ENCODE peak calls at places on chromosomes 6 and 20, in seven cellular contexts. G is H9, H is neuronal stem cell, A is IMR-90, N is mesendoderm, X is H1, K is trophoblast cell. T is an unnamed sample. For H3K79me1 and H3K4me1, the result is how much of the 10 kb centered on the place peaks cover.

GRCh38 chr6:3239110-3239830 is 11.8 kb upstream of the TUBB2B start:
- DNase-seq in G (peak), H (no peak), A (no peak), N (peak), X (no peak), K (no peak), T (no peak)

GRCh38 chr6:13766201-13766634 is 48.1 kb downstream of the MCUR1 start:
- DNase-seq in G (no peak), H (no peak), A (peak), N (no peak), X (no peak), K (no peak), T (peak)

GRCh38 chr6:158818580-158819212 is 472 bp downstream of the EZR start:
- DNase-seq in G (peak), H (peak), A (peak), N (peak), X (peak), K (peak), T (peak)

GRCh38 chr20:63344616-63345327 is 16.4 kb downstream of the CHRNA4 start:
- DNase-seq in G (no peak), H (no peak), A (no peak), N (no peak), X (no peak), K (no peak), T (no peak)

GRCh38 chr6:3625980-3626533 is 125.5 kb downstream of the PXDC1 start:
- DNase-seq in G (no peak), H (no peak), A (no peak), N (no peak), X (peak), K (no peak), T (no peak)

GRCh38 chr20:646107-646867 is 6.7 kb downstream of the SRXN1 start:
- DNase-seq in G (no peak), H (no peak), A (no peak), N (no peak), X (no peak), K (peak), T (no peak)

GRCh38 chr6:15434823-15435380 is 189.0 kb downstream of the JARID2 start:
- DNase-seq in G (no peak), H (no peak), A (no peak), N (no peak), X (no peak), K (no peak), T (no peak)

GRCh38 chr20:63740501-63741353 is 1.2 kb downstream of the SLC2A4RG start:
- DNase-seq in G (peak), H (peak), A (peak), N (peak), X (peak), K (peak), T (peak)

GRCh38 chr6:91276315-91276714 is 689.4 kb upstream of the MAP3K7 start:
- DNase-seq in G (no peak), H (no peak), A (peak), N (peak), X (no peak), K (no peak), T (peak)

GRCh38 chr6:31826793-31827285 is 699 bp upstream of the HSPA1B start:
- DNase-seq in G (peak), H (no peak), A (no peak), N (no peak), X (peak), K (no peak), T (no peak)

GRCh38 chr6:42860481-42860880 is 18.9 kb upstream of the RPL7L1 start:
- DNase-seq in G (no peak), H (no peak), A (no peak), N (no peak), X (no peak), K (no peak), T (no peak)

GRCh38 chr20:3560162-3560561 is 89.3 kb downstream of the ATRN start:
- DNase-seq in G (no peak), H (no peak), A (no peak), N (no peak), X (no peak), K (no peak), T (no peak)

GRCh38 chr6:10310826-10311225 is 104.0 kb downstream of the TFAP2A start:
- DNase-seq in G (no peak), H (no peak), A (no peak), N (no peak), X (no peak), K (no peak), T (no peak)

GRCh38 chr6:169099411-169100202 is 154.0 kb downstream of the THBS2 start:
- DNase-seq in G (peak), H (no peak), A (peak), N (peak), X (peak), K (peak), T (no peak)

GRCh38 chr6:67630146-67630545 is 1004.9 kb upstream of the ADGRB3 start:
- DNase-seq in G (no peak), H (no peak), A (peak), N (peak), X (no peak), K (no peak), T (peak)

GRCh38 chr20:17304785-17305184 is 77.9 kb downstream of the PCSK2 start:
- DNase-seq in G (no peak), H (no peak), A (no peak), N (no peak), X (no peak), K (no peak), T (no peak)

GRCh38 chr6:150175611-150176151 is 32.8 kb downstream of the PPP1R14C start:
- DNase-seq in G (no peak), H (no peak), A (no peak), N (no peak), X (no peak), K (no peak), T (no peak)

GRCh38 chr6:119339941-119340456 is 9.6 kb downstream of the MAN1A1 start:
- DNase-seq in G (no peak), H (no peak), A (no peak), N (no peak), X (no peak), K (peak), T (peak)

GRCh38 chr20:58251979-58252591 is 23.6 kb upstream of the ANKRD60 start:
- DNase-seq in G (no peak), H (no peak), A (peak), N (peak), X (no peak), K (peak), T (peak)

GRCh38 chr6:11271637-11272036 is 39.2 kb upstream of the NEDD9 start:
- DNase-seq in G (no peak), H (no peak), A (peak), N (no peak), X (no peak), K (no peak), T (peak)

GRCh38 chr6:170087946-170088348 is 202.9 kb downstream of the DLL1 start:
- DNase-seq in G (peak), H (no peak), A (no peak), N (no peak), X (peak), K (no peak), T (no peak)

GRCh38 chr6:62978920-62979319 is 232.3 kb upstream of the FKBP1C start:
- DNase-seq in G (no peak), H (no peak), A (no peak), N (no peak), X (no peak), K (no peak), T (no peak)

GRCh38 chr6:30091577-30092381 is 16.2 kb upstream of the RNF39 start:
- DNase-seq in G (peak), H (no peak), A (peak), N (peak), X (no peak), K (peak), T (peak)

GRCh38 chr6:14366880-14367279 is 249.3 kb downstream of the CD83 start:
- DNase-seq in G (no peak), H (no peak), A (no peak), N (peak), X (no peak), K (no peak), T (no peak)

GRCh38 chr6:44275271-44275748 is 5.1 kb downstream of the TMEM151B start:
- DNase-seq in G (no peak), H (no peak), A (no peak), N (no peak), X (no peak), K (no peak), T (no peak)

GRCh38 chr20:63708301-63709148 is 686 bp downstream of the ZGPAT start:
- DNase-seq in G (peak), H (no peak), A (no peak), N (no peak), X (peak), K (no peak), T (no peak)

GRCh38 chr20:8424010-8424409 is 291.9 kb downstream of the PLCB1 start:
- DNase-seq in G (no peak), H (no peak), A (peak), N (no peak), X (no peak), K (no peak), T (peak)

GRCh38 chr20:57032847-57033246 is 233.6 kb downstream of the BMP7 start:
- DNase-seq in G (no peak), H (no peak), A (no peak), N (no peak), X (no peak), K (no peak), T (no peak)

GRCh38 chr20:21503345-21503744 is 10.5 kb downstream of the NKX2-2 start:
- DNase-seq in G (no peak), H (no peak), A (peak), N (no peak), X (no peak), K (no peak), T (no peak)

GRCh38 chr20:19277381-19277780 is 64.9 kb downstream of the SLC24A3 start:
- DNase-seq in G (no peak), H (no peak), A (no peak), N (no peak), X (no peak), K (no peak), T (no peak)

GRCh38 chr6:45901777-45902650 is 113.6 kb downstream of the CLIC5 start:
- DNase-seq in G (no peak), H (no peak), A (no peak), N (no peak), X (no peak), K (no peak), T (no peak)
- H3K79me1 ChIP-seq in G (under half), H (under half), A (under half), N (under half), X (under half), K (under half), T (under half)

GRCh38 chr6:146028835-146029572 is at the start of gene GRM1:
- DNase-seq in G (peak), H (no peak), A (no peak), N (no peak), X (peak), K (no peak), T (no peak)

GRCh38 chr6:146026873-146027272 is 2.0 kb upstream of the GRM1 start:
- DNase-seq in G (no peak), H (no peak), A (no peak), N (peak), X (no peak), K (no peak), T (no peak)

GRCh38 chr6:146027586-146028249 is 1.1 kb upstream of the GRM1 start:
- DNase-seq in G (peak), H (peak), A (no peak), N (peak), X (peak), K (no peak), T (no peak)

GRCh38 chr6:146029573-146030184 is 817 bp downstream of the GRM1 start:
- DNase-seq in G (no peak), H (no peak), A (no peak), N (no peak), X (no peak), K (no peak), T (no peak)

DNA sequence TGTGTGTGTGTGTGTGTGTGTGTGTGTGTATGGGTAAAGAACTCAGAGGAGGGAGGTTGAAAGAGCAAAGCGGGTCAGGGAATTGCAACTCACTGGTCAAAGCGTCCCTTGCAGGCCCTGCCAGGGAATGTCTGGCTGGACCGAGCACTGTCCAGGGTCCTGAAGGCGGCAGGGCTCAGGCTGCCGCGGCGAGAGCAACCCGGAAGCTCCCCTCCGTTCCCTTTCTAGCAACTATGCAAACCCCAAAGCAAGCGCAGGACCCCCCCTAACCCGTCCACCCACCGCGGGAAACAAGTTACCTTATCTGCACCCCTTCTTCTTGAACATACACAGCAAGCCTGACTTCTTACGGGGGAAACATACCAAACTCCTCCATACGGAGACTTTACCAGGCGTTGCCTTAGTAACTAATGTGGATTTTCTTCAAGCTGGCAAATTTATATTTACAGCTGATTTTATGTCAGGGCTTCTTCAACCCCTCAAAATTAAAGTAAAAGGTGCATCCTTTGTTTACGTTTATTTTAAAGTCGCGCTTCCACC is 542 bp upstream of the GRM1 start:
- DNase-seq in G (peak), H (peak), A (peak), N (peak), X (peak), K (peak), T (peak)
- H2AK5ac ChIP-seq in G (no peak), H (no peak), A (no peak), N (no peak), X (no peak), K (no peak), T (no peak)

GRCh38 chr6:134020543-134020942 is 31.9 kb downstream of the SLC2A12 start:
- DNase-seq in G (no peak), H (no peak), A (no peak), N (no peak), X (no peak), K (no peak), T (no peak)
- H3K4me1 ChIP-seq in G (under half), H (under half), A (under half), N (under half), X (under half), K (under half), T (under half)

GRCh38 chr20:51237278-51237677 is 214.4 kb upstream of the KCNG1 start:
- DNase-seq in G (no peak), H (no peak), A (peak), N (no peak), X (no peak), K (no peak), T (peak)

GRCh38 chr20:51233345-51233744 is 210.4 kb upstream of the KCNG1 start:
- DNase-seq in G (no peak), H (no peak), A (no peak), N (no peak), X (no peak), K (no peak), T (no peak)

GRCh38 chr20:51238675-51239305 is 215.9 kb upstream of the KCNG1 start:
- DNase-seq in G (no peak), H (no peak), A (no peak), N (no peak), X (no peak), K (no peak), T (no peak)

GRCh38 chr20:51236396-51236795 is 213.5 kb upstream of the KCNG1 start:
- DNase-seq in G (no peak), H (no peak), A (peak), N (no peak), X (no peak), K (no peak), T (no peak)

DNA sequence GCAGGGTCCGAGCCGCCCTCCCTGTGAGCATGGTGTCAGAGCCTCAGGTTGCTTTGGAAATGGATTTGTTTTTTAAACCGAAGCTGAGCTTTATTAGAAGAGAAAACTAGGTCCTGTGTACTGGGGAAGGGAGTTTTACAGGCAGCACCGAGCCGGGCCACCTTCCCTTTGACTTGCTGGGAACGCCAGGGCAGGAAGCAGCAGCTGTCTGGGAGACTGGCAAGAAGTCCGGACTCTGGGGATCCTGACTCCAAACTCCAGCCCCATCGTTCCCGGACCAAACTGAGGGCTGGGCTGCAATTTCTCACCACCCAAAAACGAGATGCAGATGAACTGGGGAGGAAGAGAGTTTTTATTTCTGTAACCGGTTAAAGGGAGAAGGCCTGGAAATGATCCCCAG is 214.9 kb upstream of the KCNG1 start:
- DNase-seq in G (no peak), H (no peak), A (no peak), N (no peak), X (no peak), K (no peak), T (no peak)
- H3K79me1 ChIP-seq in G (under half), H (under half), A (under half), N (under half), X (under half), K (under half), T (under half)

GRCh38 chr20:9775176-9775575 is 63.7 kb downstream of the PAK5 start:
- DNase-seq in G (no peak), H (no peak), A (no peak), N (no peak), X (no peak), K (no peak), T (no peak)
- H2AK5ac ChIP-seq in G (no peak), H (no peak), A (no peak), N (no peak), X (no peak), K (no peak), T (no peak)

GRCh38 chr20:24802286-24802820 is 146.7 kb upstream of the CST7 start:
- DNase-seq in G (no peak), H (no peak), A (no peak), N (no peak), X (no peak), K (no peak), T (no peak)
- H3K4me1 ChIP-seq in G (under half), H (under half), A (under half), N (under half), X (under half), K (under half), T (under half)

GRCh38 chr20:38920411-38920810 is 5.8 kb upstream of the FAM83D start:
- DNase-seq in G (no peak), H (no peak), A (no peak), N (no peak), X (no peak), K (no peak), T (no peak)
- H3K79me1 ChIP-seq in G (under half), H (under half), A (under half), N (under half), X (under half), K (under half), T (under half)

GRCh38 chr6:123588546-123588895 is 48.2 kb downstream of the TRDN start:
- DNase-seq in G (no peak), H (no peak), A (no peak), N (no peak), X (no peak), K (peak), T (no peak)

GRCh38 chr6:123589317-123589716 is 47.4 kb downstream of the TRDN start:
- DNase-seq in G (no peak), H (no peak), A (no peak), N (no peak), X (no peak), K (no peak), T (no peak)

GRCh38 chr6:123592426-123592825 is 44.3 kb downstream of the TRDN start:
- DNase-seq in G (no peak), H (no peak), A (no peak), N (no peak), X (no peak), K (no peak), T (no peak)

GRCh38 chr6:123587838-123588545 is 48.8 kb downstream of the TRDN start:
- DNase-seq in G (peak), H (no peak), A (no peak), N (peak), X (no peak), K (peak), T (no peak)

DNA sequence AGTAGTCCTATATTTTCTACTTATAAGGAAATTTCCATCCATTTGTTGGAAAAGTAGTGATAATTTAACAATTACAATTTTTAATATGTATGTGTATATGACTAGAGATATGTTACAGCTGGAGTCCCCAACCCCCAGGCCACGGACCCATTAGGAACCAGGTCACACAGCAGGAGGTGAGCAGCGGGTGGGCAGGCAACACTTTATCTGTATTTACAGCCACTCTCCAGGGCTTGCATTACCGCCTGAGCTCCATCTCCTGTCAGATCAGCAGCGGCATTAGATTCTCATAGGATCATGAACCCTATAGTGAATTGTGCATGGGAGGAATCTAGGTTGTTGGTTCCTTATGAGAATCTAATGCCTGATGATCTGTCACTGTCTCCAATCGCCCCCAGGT is 46.8 kb downstream of the TRDN start:
- DNase-seq in G (no peak), H (no peak), A (no peak), N (peak), X (no peak), K (no peak), T (no peak)
- H2AK5ac ChIP-seq in G (no peak), H (no peak), A (no peak), N (no peak), X (no peak), K (no peak), T (no peak)

DNA sequence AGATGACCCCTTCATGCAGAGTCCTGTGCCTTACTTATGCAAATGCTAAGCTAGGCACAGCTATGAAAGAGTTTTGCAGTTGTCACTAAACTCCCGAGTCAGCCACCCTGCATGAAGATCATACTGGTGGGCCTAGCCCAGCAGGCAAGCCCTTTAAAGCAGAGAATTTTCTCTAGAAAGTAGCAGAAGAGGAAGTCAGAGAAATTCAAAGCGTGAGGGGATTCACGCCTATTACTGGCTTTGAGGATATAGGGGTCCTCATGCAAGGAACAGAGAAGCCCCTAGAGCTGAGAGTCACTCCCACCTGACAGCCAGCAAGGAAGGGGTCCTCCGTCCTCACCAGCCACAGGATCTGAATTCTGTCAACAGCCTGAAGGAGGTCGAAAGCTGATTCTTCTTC is 54.6 kb downstream of the MYB start:
- DNase-seq in G (no peak), H (no peak), A (no peak), N (no peak), X (no peak), K (no peak), T (no peak)
- H3K4me1 ChIP-seq in G (under half), H (under half), A (under half), N (under half), X (under half), K (under half), T (under half)